ENCODE peak calls at places on chromosomes 11 and 22, in nine cellular contexts. Q is tibial nerve, E is heart right ventricle, Z is H1, H is cardiac muscle cell, A is HCT116, F is tibial artery, I is stomach, V is ascending aorta. U is an unnamed sample. For H3K4me1, the result is how much of the 10 kb centered on the place peaks cover.

GRCh38 chr22:43401233-43401632 is 10.6 kb upstream of the MPPED1 start:
- DNase-seq in F (no peak), Q (no peak), A (no peak), H (no peak), Z (no peak), I (no peak), V (no peak), E (no peak), U (peak)

GRCh38 chr11:95923730-95924413 is at the start of gene MTMR2:
- DNase-seq in A (peak), I (peak), V (no peak), H (peak), Q (peak), F (peak), Z (peak), E (peak), U (peak)

GRCh38 chr22:27137809-27138400 is 480.5 kb downstream of the MIAT start:
- DNase-seq in I (no peak), Q (no peak), A (no peak), H (no peak), E (no peak), F (no peak), Z (no peak), V (no peak), U (no peak)

GRCh38 chr11:8719260-8720190 is 36.9 kb downstream of the RPL27A start:
- DNase-seq in I (no peak), E (peak), F (peak), H (peak), Q (peak), V (peak), Z (no peak), A (peak), U (peak)

GRCh38 chr11:61783717-61784505 is 8.5 kb downstream of the TMEM258 start:
- DNase-seq in A (no peak), H (peak), E (no peak), Q (no peak), I (no peak), V (no peak), F (no peak), Z (no peak), U (peak)

GRCh38 chr11:122253541-122254317 is 137.7 kb upstream of the BLID start:
- DNase-seq in A (no peak), E (no peak), V (no peak), F (no peak), Z (no peak), I (no peak), Q (no peak), H (peak), U (no peak)

GRCh38 chr11:63459586-63459985 is 31.4 kb downstream of the PLAAT5 start:
- DNase-seq in E (no peak), V (no peak), H (no peak), A (no peak), F (no peak), Q (no peak), Z (no peak), I (no peak), U (no peak)

GRCh38 chr11:130992788-130993187 is 76.5 kb upstream of the SNX19 start:
- DNase-seq in E (no peak), Q (no peak), H (no peak), F (no peak), V (no peak), I (no peak), Z (no peak), A (no peak), U (peak)

GRCh38 chr11:78354741-78355705 is 62.6 kb downstream of the GAB2 start:
- DNase-seq in I (no peak), V (no peak), H (peak), F (no peak), E (no peak), Z (no peak), Q (no peak), A (no peak), U (no peak)

GRCh38 chr11:88301478-88302140 is 35.9 kb downstream of the CTSC start:
- DNase-seq in I (no peak), F (no peak), H (peak), E (no peak), V (no peak), Q (no peak), Z (no peak), A (no peak), U (no peak)

GRCh38 chr11:33377100-33377851 is 120.1 kb downstream of the HIPK3 start:
- DNase-seq in Z (no peak), F (no peak), I (no peak), E (no peak), V (no peak), A (no peak), H (peak), Q (no peak), U (no peak)

GRCh38 chr11:14927146-14927545 is 35.1 kb upstream of the CYP2R1 start:
- DNase-seq in Z (no peak), H (peak), I (no peak), V (no peak), F (no peak), A (no peak), Q (no peak), E (no peak), U (no peak)

GRCh38 chr11:33065445-33066178 is 26.2 kb downstream of the TCP11L1 start:
- DNase-seq in Q (peak), I (peak), Z (peak), F (peak), H (peak), E (peak), A (peak), V (no peak), U (peak)

GRCh38 chr11:73195191-73196007 is 22.7 kb upstream of the P2RY2 start:
- DNase-seq in A (peak), V (no peak), I (peak), Q (no peak), H (no peak), E (no peak), F (no peak), Z (no peak), U (peak)

GRCh38 chr11:19683141-19683805 is 29.4 kb upstream of the NAV2 start:
- DNase-seq in Q (peak), V (no peak), E (peak), F (peak), I (no peak), Z (no peak), H (no peak), A (no peak), U (peak)

GRCh38 chr11:112961146-112961668 is at the start of gene NCAM1:
- DNase-seq in V (no peak), A (peak), H (peak), E (peak), Q (peak), Z (peak), I (peak), F (peak), U (peak)

GRCh38 chr22:16781764-16782329 is 43.4 kb downstream of the XKR3 start:
- DNase-seq in E (no peak), I (no peak), A (no peak), F (no peak), H (no peak), Z (no peak), V (no peak), Q (no peak), U (no peak)

GRCh38 chr22:16781074-16781763 is 44.0 kb downstream of the XKR3 start:
- DNase-seq in E (no peak), I (no peak), A (no peak), V (no peak), Q (no peak), H (no peak), F (no peak), Z (no peak), U (no peak)

GRCh38 chr22:16783453-16783852 is 41.8 kb downstream of the XKR3 start:
- DNase-seq in Q (no peak), Z (no peak), A (no peak), H (no peak), E (no peak), I (no peak), V (no peak), F (no peak), U (no peak)

GRCh38 chr22:16783930-16784354 is 41.3 kb downstream of the XKR3 start:
- DNase-seq in I (no peak), H (no peak), A (peak), Z (no peak), Q (no peak), V (no peak), E (no peak), F (no peak), U (no peak)
- TF ChIP-seq CTCF in I (no peak), H (no peak), A (peak), Z (peak), Q (no peak), V (no peak), E (peak), F (no peak), U (peak)

GRCh38 chr11:111327908-111328624 is 29.7 kb downstream of the POU2AF3 start:
- DNase-seq in E (peak), Z (no peak), F (no peak), Q (no peak), V (no peak), I (peak), H (no peak), A (no peak), U (no peak)
- H3K4me1 ChIP-seq in E (under half), Z (under half), F (half or more), Q (under half), V (under half), I (half or more), H (under half), A (under half), U (under half)

GRCh38 chr11:70485326-70486025 is 87.1 kb downstream of the CTTN start:
- DNase-seq in Q (no peak), H (no peak), I (no peak), A (no peak), E (no peak), Z (no peak), V (no peak), F (no peak), U (no peak)

GRCh38 chr11:70481625-70482528 is 83.5 kb downstream of the CTTN start:
- DNase-seq in I (peak), Q (no peak), Z (no peak), H (peak), A (peak), E (peak), V (no peak), F (no peak), U (peak)

GRCh38 chr11:70483940-70484339 is 85.6 kb downstream of the CTTN start:
- DNase-seq in F (no peak), A (no peak), V (no peak), H (no peak), E (no peak), Z (no peak), Q (no peak), I (no peak), U (no peak)

GRCh38 chr11:70482529-70482917 is 84.2 kb downstream of the CTTN start:
- DNase-seq in V (no peak), E (peak), H (peak), Q (no peak), I (no peak), A (no peak), Z (no peak), F (no peak), U (no peak)

GRCh38 chr11:70483077-70483861 is 84.9 kb downstream of the CTTN start:
- DNase-seq in Z (no peak), F (no peak), E (peak), H (peak), A (peak), Q (peak), V (no peak), I (peak), U (peak)
- TF ChIP-seq CTCF in Z (peak), F (no peak), E (peak), H (peak), A (peak), Q (no peak), V (no peak), I (no peak), U (peak)

GRCh38 chr22:19723165-19723989 is at the start of gene GP1BB:
- DNase-seq in Q (no peak), V (no peak), H (peak), I (peak), F (no peak), Z (no peak), A (no peak), E (peak), U (no peak)
- H3K4me1 ChIP-seq in Q (under half), V (under half), H (under half), I (under half), F (under half), Z (under half), A (under half), E (under half), U (under half)

DNA sequence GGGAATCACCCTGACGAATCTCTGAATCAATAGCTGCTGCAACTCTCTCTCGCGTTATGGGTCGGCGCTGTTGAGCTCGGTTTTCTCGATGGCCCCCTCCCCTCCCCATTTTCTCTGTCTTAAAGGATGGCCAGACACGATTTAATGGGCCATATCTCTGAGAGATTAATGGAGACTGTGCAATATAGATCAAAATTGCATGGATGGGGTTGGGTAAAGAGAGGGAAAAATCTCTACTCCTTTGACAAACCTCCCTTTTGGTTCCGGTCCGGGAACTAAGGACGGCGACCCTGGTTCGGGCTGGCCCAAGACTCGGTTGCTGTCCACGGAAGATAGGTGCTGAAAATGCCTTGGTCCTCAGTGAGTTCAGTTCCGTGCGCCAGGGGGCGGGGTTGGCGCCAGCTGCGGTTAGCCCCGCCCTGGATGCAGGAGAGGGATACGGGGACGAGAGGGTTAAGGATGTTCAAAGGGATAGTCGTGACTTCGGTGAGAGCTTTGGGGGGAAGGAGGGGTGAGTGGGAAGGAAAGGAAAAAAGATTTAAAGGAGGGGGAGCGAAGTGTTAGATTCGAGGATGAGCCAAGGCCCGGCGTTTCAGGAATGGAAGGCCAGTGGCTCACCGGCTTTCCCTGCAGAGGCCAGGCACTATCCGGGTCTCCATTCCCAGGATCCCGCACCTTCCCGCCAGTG is 103.6 kb upstream of the HSD17B12 start:
- DNase-seq in V (no peak), F (no peak), Q (peak), Z (no peak), I (peak), A (peak), H (peak), E (peak), U (no peak)
- TF ChIP-seq CTCF in V (no peak), F (peak), Q (no peak), Z (peak), I (peak), A (no peak), H (peak), E (peak), U (peak)

DNA sequence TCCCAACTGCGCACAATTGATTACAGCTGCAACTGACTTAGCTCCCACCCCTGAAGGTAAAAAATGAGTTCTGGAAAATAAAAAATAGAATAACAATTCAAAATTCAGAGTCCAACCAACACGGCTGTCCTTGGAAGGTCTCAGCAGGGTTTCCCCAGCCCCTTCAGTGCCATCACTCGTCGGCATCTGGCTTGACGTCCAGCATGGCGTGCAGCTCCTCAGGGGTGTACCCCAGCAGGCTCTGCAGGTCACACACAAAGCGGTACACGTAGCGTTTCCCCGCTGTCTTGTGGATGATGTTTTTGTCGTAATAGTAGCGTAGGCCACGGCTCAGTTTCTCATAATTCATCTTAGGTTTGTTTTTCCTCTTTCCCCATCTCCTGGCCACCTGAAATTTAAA is 125.2 kb downstream of the ETS1 start:
- DNase-seq in Q (no peak), H (no peak), I (no peak), F (no peak), A (no peak), V (no peak), Z (no peak), E (no peak), U (no peak)
- H3K4me1 ChIP-seq in Q (under half), H (under half), I (under half), F (under half), A (under half), V (under half), Z (under half), E (half or more), U (under half)

GRCh38 chr11:125750629-125751028 is 4.5 kb downstream of the PATE1 start:
- DNase-seq in V (no peak), A (no peak), Z (no peak), Q (no peak), I (no peak), E (no peak), F (no peak), H (no peak), U (no peak)
- TF ChIP-seq CTCF in V (no peak), A (peak), Z (no peak), Q (no peak), I (no peak), E (no peak), F (no peak), H (no peak), U (no peak)

GRCh38 chr11:2737226-2737590 is 37.4 kb upstream of the KCNQ1OT1 start:
- DNase-seq in A (no peak), Z (no peak), F (no peak), H (no peak), E (no peak), V (no peak), I (no peak), Q (no peak), U (peak)

GRCh38 chr11:2739531-2740274 is 39.9 kb upstream of the KCNQ1OT1 start:
- DNase-seq in A (no peak), E (no peak), Z (no peak), V (no peak), F (no peak), Q (no peak), I (no peak), H (no peak), U (peak)

GRCh38 chr11:2737876-2738275 is 38.1 kb upstream of the KCNQ1OT1 start:
- DNase-seq in V (no peak), A (no peak), H (peak), F (no peak), Z (no peak), Q (no peak), I (no peak), E (no peak), U (peak)

GRCh38 chr11:2740275-2740940 is 40.6 kb upstream of the KCNQ1OT1 start:
- DNase-seq in E (no peak), A (no peak), H (no peak), Q (no peak), F (no peak), I (no peak), V (no peak), Z (no peak), U (peak)

GRCh38 chr11:2738551-2739431 is 39.0 kb upstream of the KCNQ1OT1 start:
- DNase-seq in I (no peak), Q (no peak), Z (no peak), V (no peak), H (no peak), A (no peak), E (no peak), F (no peak), U (peak)
- H3K4me1 ChIP-seq in I (under half), Q (under half), Z (under half), V (under half), H (under half), A (under half), E (under half), F (under half), U (under half)

GRCh38 chr11:116893906-116894305 is 56.5 kb upstream of the APOA1 start:
- DNase-seq in A (no peak), I (no peak), E (no peak), H (no peak), F (no peak), V (no peak), Q (no peak), Z (no peak), U (no peak)

GRCh38 chr11:116892374-116892773 is 55.0 kb upstream of the APOA1 start:
- DNase-seq in F (no peak), V (no peak), H (no peak), E (no peak), Q (no peak), A (no peak), Z (no peak), I (no peak), U (no peak)

GRCh38 chr11:116893437-116893836 is 56.0 kb upstream of the APOA1 start:
- DNase-seq in I (no peak), V (no peak), F (no peak), H (no peak), E (no peak), Z (no peak), Q (no peak), A (no peak), U (no peak)

GRCh38 chr11:116896211-116896610 is 58.8 kb upstream of the APOA1 start:
- DNase-seq in Q (no peak), Z (no peak), V (no peak), I (no peak), F (no peak), H (no peak), E (no peak), A (no peak), U (no peak)

GRCh38 chr11:116895053-116895757 is 57.8 kb upstream of the APOA1 start:
- DNase-seq in H (peak), F (peak), I (no peak), Z (peak), Q (peak), V (no peak), E (no peak), A (no peak), U (no peak)
- TF ChIP-seq CTCF in H (peak), F (peak), I (peak), Z (peak), Q (peak), V (peak), E (peak), A (no peak), U (peak)

U was measured in kidney.